ENCODE peak calls at places on chromosomes 1 and 21, in six cellular contexts. One of them, this sample, is unnamed.
A peak's percentile ranks its signal among the peaks of the same experiment; 100 is the strongest.

GRCh38 chr1:153466908-153467307 is 6.5 kb upstream of the S100A7 start:
- ATAC-seq in pancreas: no peak
- ATAC-seq in left lung: no peak
- ATAC-seq in RWPE2: no peak
- ATAC-seq in body of pancreas: no peak
- ATAC-seq in PC-3: no peak
- ATAC-seq in this sample: no peak

GRCh38 chr21:37079211-37079824 is 6.3 kb downstream of the TTC3 start:
- ATAC-seq in RWPE2: no peak
- ATAC-seq in pancreas: no peak
- ATAC-seq in body of pancreas: no peak
- ATAC-seq in left lung: no peak
- ATAC-seq in PC-3: peak; percentile 50
- ATAC-seq in this sample: no peak

GRCh38 chr1:197799271-197799670 is 24.0 kb upstream of the DENND1B start:
- ATAC-seq in body of pancreas: no peak
- ATAC-seq in RWPE2: peak; percentile 79
- ATAC-seq in pancreas: no peak
- ATAC-seq in PC-3: peak; percentile 37
- ATAC-seq in left lung: peak; percentile 93
- ATAC-seq in this sample: no peak

GRCh38 chr1:91826248-91826647 is 59.7 kb downstream of the TGFBR3 start:
- ATAC-seq in RWPE2: no peak
- ATAC-seq in left lung: no peak
- ATAC-seq in body of pancreas: no peak
- ATAC-seq in pancreas: no peak
- ATAC-seq in PC-3: no peak
- ATAC-seq in this sample: no peak

GRCh38 chr1:69319287-69319686 is 248.4 kb upstream of the LRRC7 start:
- ATAC-seq in PC-3: no peak
- ATAC-seq in body of pancreas: no peak
- ATAC-seq in left lung: no peak
- ATAC-seq in pancreas: no peak
- ATAC-seq in RWPE2: no peak
- ATAC-seq in this sample: no peak

GRCh38 chr1:230031131-230031530 is 35.9 kb upstream of the GALNT2 start:
- ATAC-seq in pancreas: no peak
- ATAC-seq in left lung: peak; percentile 61
- ATAC-seq in RWPE2: no peak
- ATAC-seq in PC-3: peak; percentile 93
- ATAC-seq in body of pancreas: no peak
- ATAC-seq in this sample: no peak

GRCh38 chr1:219670426-219671149 is 57.7 kb upstream of the ZC3H11B start:
- ATAC-seq in left lung: no peak
- ATAC-seq in PC-3: peak; percentile 72
- ATAC-seq in body of pancreas: no peak
- ATAC-seq in pancreas: no peak
- ATAC-seq in RWPE2: no peak
- ATAC-seq in this sample: no peak

GRCh38 chr1:244375061-244375460 is 76.6 kb downstream of the ADSS2 start:
- ATAC-seq in PC-3: no peak
- ATAC-seq in left lung: no peak
- ATAC-seq in body of pancreas: no peak
- ATAC-seq in RWPE2: no peak
- ATAC-seq in pancreas: no peak
- ATAC-seq in this sample: no peak

GRCh38 chr1:160961419-160961818 is 6.8 kb upstream of the ITLN2 start:
- ATAC-seq in RWPE2: no peak
- ATAC-seq in PC-3: no peak
- ATAC-seq in left lung: no peak
- ATAC-seq in body of pancreas: no peak
- ATAC-seq in pancreas: no peak
- ATAC-seq in this sample: no peak

DNA sequence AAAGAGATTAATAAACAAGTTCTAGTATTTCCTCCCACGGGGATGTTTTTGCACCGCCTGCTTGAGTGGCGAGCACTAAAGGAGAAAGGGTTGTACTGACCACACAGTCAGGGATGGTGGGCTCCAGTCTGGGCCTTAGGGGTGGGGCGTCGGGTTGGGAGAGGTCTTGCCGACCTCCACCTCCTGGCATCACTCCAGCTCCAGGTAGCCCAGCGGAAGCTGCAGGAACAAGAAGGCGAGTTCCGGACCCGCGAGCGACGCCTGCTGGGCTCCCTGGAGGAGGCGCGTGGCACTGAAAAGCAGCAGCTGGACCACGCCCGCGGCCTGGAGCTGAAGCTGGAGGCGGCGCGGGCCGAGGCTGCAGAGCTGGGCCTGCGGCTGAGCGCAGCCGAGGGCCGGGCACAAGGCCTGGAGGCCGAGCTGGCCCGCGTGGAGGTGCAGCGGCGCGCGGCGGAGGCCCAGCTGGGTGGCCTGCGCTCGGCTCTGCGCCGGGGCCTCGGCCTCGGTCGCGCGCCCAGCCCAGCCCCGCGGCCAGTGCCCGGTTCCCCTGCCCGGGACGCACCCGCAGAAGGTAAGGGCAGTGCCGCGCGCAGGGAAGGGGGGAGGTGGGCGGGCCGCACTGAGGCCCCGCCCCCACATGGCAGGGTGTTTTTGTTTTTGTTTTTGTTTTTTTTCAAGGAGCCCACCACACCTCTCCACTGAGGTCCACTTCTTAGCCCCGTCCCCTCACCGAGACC is 19.7 kb downstream of the MFAP2 start:
- ATAC-seq in pancreas: peak; percentile 88
- ATAC-seq in RWPE2: peak; percentile 90
- ATAC-seq in PC-3: peak; percentile 92
- ATAC-seq in body of pancreas: peak; percentile 90
- ATAC-seq in left lung: peak; percentile 93
- ATAC-seq in this sample: peak; percentile 90
- TF ChIP-seq CTCF in pancreas: peak; percentile 59
- TF ChIP-seq CTCF in RWPE2: peak; percentile 96
- TF ChIP-seq CTCF in PC-3: peak; percentile 70
- TF ChIP-seq CTCF in body of pancreas: peak; percentile 92
- TF ChIP-seq CTCF in left lung: peak; percentile 72
- TF ChIP-seq CTCF in this sample: peak; percentile 78

GRCh38 chr1:47724427-47724999 is 272.7 kb downstream of the TRABD2B start:
- ATAC-seq in pancreas: no peak
- ATAC-seq in RWPE2: peak; percentile 3
- ATAC-seq in left lung: no peak
- ATAC-seq in body of pancreas: no peak
- ATAC-seq in PC-3: no peak
- ATAC-seq in this sample: no peak

GRCh38 chr1:47725732-47726495 is 271.3 kb downstream of the TRABD2B start:
- ATAC-seq in pancreas: peak; percentile 96
- ATAC-seq in RWPE2: peak; percentile 87
- ATAC-seq in left lung: peak; percentile 96
- ATAC-seq in PC-3: peak; percentile 95
- ATAC-seq in body of pancreas: peak; percentile 87
- ATAC-seq in this sample: peak; percentile 92

GRCh38 chr1:47725000-47725731 is 272.0 kb downstream of the TRABD2B start:
- ATAC-seq in body of pancreas: peak; percentile 41
- ATAC-seq in left lung: peak; percentile 10
- ATAC-seq in pancreas: peak; percentile 37
- ATAC-seq in PC-3: peak; percentile 18
- ATAC-seq in RWPE2: peak; percentile 40
- ATAC-seq in this sample: no peak

GRCh38 chr1:47727051-47727708 is 270.0 kb downstream of the TRABD2B start:
- ATAC-seq in RWPE2: no peak
- ATAC-seq in PC-3: no peak
- ATAC-seq in pancreas: no peak
- ATAC-seq in left lung: no peak
- ATAC-seq in body of pancreas: no peak
- ATAC-seq in this sample: no peak

GRCh38 chr1:47726496-47726855 is 270.7 kb downstream of the TRABD2B start:
- ATAC-seq in PC-3: no peak
- ATAC-seq in body of pancreas: no peak
- ATAC-seq in pancreas: no peak
- ATAC-seq in left lung: no peak
- ATAC-seq in RWPE2: no peak
- ATAC-seq in this sample: no peak
- TF ChIP-seq CTCF in PC-3: no peak
- TF ChIP-seq CTCF in body of pancreas: no peak
- TF ChIP-seq CTCF in pancreas: no peak
- TF ChIP-seq CTCF in left lung: peak; percentile 31
- TF ChIP-seq CTCF in RWPE2: peak; percentile 63
- TF ChIP-seq CTCF in this sample: no peak

GRCh38 chr1:100353073-100353801 is 931 bp downstream of the CDC14A start:
- ATAC-seq in left lung: peak; percentile 6
- ATAC-seq in RWPE2: no peak
- ATAC-seq in PC-3: peak; percentile 0
- ATAC-seq in body of pancreas: peak; percentile 0
- ATAC-seq in pancreas: peak; percentile 8
- ATAC-seq in this sample: no peak

GRCh38 chr1:100350787-100351094 is 1.6 kb upstream of the CDC14A start:
- ATAC-seq in body of pancreas: no peak
- ATAC-seq in left lung: no peak
- ATAC-seq in pancreas: no peak
- ATAC-seq in RWPE2: no peak
- ATAC-seq in PC-3: no peak
- ATAC-seq in this sample: no peak

GRCh38 chr1:100349276-100349675 is 3.0 kb upstream of the CDC14A start:
- ATAC-seq in body of pancreas: no peak
- ATAC-seq in PC-3: no peak
- ATAC-seq in RWPE2: no peak
- ATAC-seq in left lung: no peak
- ATAC-seq in pancreas: no peak
- ATAC-seq in this sample: no peak

GRCh38 chr1:100352267-100353072 is at the start of gene CDC14A:
- ATAC-seq in RWPE2: peak; percentile 75
- ATAC-seq in pancreas: peak; percentile 83
- ATAC-seq in left lung: peak; percentile 86
- ATAC-seq in body of pancreas: peak; percentile 89
- ATAC-seq in PC-3: peak; percentile 71
- ATAC-seq in this sample: peak; percentile 93

DNA sequence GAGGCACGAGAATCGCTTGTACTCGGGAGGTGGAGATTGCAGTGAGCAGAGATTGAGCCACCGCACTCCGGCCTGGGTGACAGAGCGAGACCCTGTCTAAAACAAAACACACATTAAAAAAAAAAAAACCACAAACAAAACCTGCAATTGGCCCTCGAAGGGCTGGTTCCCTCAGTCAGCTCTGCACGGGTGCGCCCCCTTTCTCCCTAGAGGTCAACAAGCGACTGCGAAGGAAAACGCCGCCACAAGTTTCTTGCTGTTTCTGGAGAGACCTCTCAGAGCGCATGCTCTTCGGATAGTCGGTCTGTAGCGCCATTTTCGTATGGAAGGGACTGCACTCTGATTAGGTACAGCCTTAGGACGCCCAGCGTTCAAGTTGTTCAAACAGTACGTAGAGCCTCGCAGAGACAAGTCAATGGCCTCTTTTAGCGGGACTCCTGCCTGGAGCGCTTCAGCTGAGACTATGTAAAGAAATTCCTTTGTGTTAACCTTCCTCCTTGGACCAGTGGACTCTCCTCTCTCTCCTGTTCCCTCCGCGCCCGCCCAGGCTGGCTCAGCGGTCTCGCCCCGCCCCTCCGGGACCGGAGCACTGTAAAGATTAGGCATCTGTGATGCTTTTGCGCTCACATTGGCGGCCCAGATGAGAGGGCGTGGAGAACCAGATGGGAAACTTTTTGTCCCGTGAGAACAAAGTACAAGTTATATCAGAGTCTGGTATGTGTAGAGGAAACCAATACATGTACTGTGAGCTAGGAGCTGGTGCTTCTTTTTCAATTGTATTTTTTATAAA is 1.0 kb upstream of the CDC14A start:
- ATAC-seq in left lung: peak; percentile 79
- ATAC-seq in PC-3: peak; percentile 71
- ATAC-seq in body of pancreas: peak; percentile 68
- ATAC-seq in RWPE2: peak; percentile 74
- ATAC-seq in pancreas: peak; percentile 74
- ATAC-seq in this sample: peak; percentile 77
- TF ChIP-seq CTCF in left lung: no peak
- TF ChIP-seq CTCF in PC-3: peak; percentile 55
- TF ChIP-seq CTCF in body of pancreas: peak; percentile 36
- TF ChIP-seq CTCF in RWPE2: peak; percentile 48
- TF ChIP-seq CTCF in pancreas: no peak
- TF ChIP-seq CTCF in this sample: no peak

DNA sequence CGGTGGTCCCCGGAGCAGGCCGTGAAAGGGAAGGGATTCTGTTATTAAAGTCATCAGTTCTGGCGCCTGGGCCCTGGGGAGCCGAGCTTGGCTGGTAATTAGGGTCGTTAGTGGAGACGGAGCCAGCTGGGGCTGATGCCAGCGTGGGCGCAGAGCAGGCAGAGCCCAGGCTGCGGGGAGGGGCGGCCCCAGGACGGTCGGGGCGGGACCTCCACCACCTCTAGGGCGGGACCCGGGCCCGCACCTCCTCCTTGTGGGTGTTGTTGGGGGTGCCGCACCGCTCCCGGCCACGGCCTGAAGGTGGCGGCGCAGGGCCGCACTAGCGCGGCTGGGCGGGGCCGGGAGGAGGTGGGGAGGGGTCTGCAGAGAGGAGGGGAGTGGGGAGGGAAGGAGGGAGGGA is 470.6 kb downstream of the PTPRU start:
- ATAC-seq in pancreas: peak; percentile 81
- ATAC-seq in left lung: peak; percentile 81
- ATAC-seq in RWPE2: peak; percentile 60
- ATAC-seq in PC-3: peak; percentile 48
- ATAC-seq in body of pancreas: no peak
- ATAC-seq in this sample: no peak
- TF ChIP-seq CTCF in pancreas: no peak
- TF ChIP-seq CTCF in left lung: peak; percentile 11
- TF ChIP-seq CTCF in RWPE2: peak; percentile 60
- TF ChIP-seq CTCF in PC-3: peak; percentile 67
- TF ChIP-seq CTCF in body of pancreas: peak; percentile 49
- TF ChIP-seq CTCF in this sample: peak; percentile 9

DNA sequence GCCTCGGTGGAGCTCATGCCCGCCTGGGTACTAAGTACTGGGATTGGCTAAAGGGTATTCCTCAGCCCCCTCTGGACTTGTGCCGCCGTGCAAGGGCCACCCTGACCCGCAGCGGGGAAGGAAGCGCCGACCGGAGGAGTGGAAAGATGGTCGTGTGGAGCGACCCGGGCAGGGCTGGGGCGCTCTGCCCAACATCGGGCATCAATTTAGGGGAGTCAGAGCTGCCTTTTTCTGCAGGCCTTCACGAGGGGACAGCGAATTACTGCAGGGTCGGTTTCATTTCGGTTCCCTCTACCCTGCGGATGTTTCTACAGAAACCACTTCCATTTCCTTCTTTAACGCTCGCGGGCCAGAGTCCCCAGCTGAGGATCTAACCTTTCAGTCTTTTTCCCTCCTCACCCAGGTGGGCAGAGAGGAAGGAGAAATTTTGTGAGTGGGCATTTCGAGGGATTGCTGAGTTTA is 986 bp downstream of the TOR1AIP1 start:
- ATAC-seq in PC-3: peak; percentile 44
- ATAC-seq in pancreas: no peak
- ATAC-seq in left lung: no peak
- ATAC-seq in RWPE2: no peak
- ATAC-seq in body of pancreas: no peak
- ATAC-seq in this sample: no peak
- TF ChIP-seq CTCF in PC-3: no peak
- TF ChIP-seq CTCF in pancreas: no peak
- TF ChIP-seq CTCF in left lung: no peak
- TF ChIP-seq CTCF in RWPE2: no peak
- TF ChIP-seq CTCF in body of pancreas: no peak
- TF ChIP-seq CTCF in this sample: no peak

This sample was measured in gastroesophageal sphincter.